ENCODE peak calls at places on chromosomes 7 and 10, in seven cellular contexts. N is RWPE2; L is IMR-90; G is HCT116; B is left lung; Y is GM12878; I is naive thymus-derived CD4-positive, alpha-beta T cell. R is an unnamed sample.

GRCh38 chr10:3477683-3478082 is 305.1 kb upstream of the PITRM1 start:
- ATAC-seq in N (peak; percentile 73), L (peak; percentile 49), G (no peak), B (peak; percentile 49), Y (peak; percentile 42), I (peak; percentile 40), R (peak; percentile 36)

GRCh38 chr7:69656890-69657289 is 58.6 kb downstream of the AUTS2 start:
- ATAC-seq in N (no peak), L (no peak), G (no peak), B (no peak), Y (no peak), I (no peak), R (peak; percentile 64)

GRCh38 chr7:105878746-105879605 is 2.6 kb upstream of the ATXN7L1 start:
- ATAC-seq in N (no peak), L (no peak), G (no peak), B (no peak), Y (no peak), I (no peak), R (no peak)

GRCh38 chr10:112369495-112370423 is 4.2 kb upstream of the ACSL5 start:
- ATAC-seq in N (no peak), L (no peak), G (no peak), B (peak; percentile 75), Y (peak; percentile 85), I (peak; percentile 82), R (no peak)

GRCh38 chr10:35362701-35363350 is 26.5 kb downstream of the CCNY start:
- ATAC-seq in N (no peak), L (no peak), G (no peak), B (no peak), Y (no peak), I (no peak), R (no peak)

GRCh38 chr10:114316744-114317143 is 77.7 kb downstream of the VWA2 start:
- ATAC-seq in N (no peak), L (no peak), G (no peak), B (no peak), Y (no peak), I (no peak), R (no peak)

GRCh38 chr10:27541728-27542285 is 37.7 kb downstream of the RAB18 start:
- ATAC-seq in N (no peak), L (no peak), G (no peak), B (peak; percentile 63), Y (no peak), I (peak; percentile 64), R (no peak)

GRCh38 chr10:58384536-58384998 is 643 bp upstream of the TFAM start:
- ATAC-seq in N (no peak), L (peak; percentile 9), G (peak; percentile 2), B (peak; percentile 4), Y (peak; percentile 2), I (no peak), R (no peak)

GRCh38 chr7:99551329-99551728 is 585 bp downstream of the FAM200A start:
- ATAC-seq in N (peak; percentile 17), L (peak; percentile 40), G (peak; percentile 23), B (peak; percentile 43), Y (peak; percentile 9), I (peak; percentile 3), R (peak; percentile 14)

GRCh38 chr7:2037805-2038635 is 194.7 kb downstream of the MAD1L1 start:
- ATAC-seq in N (no peak), L (peak; percentile 81), G (no peak), B (peak; percentile 75), Y (peak; percentile 89), I (peak; percentile 65), R (no peak)

GRCh38 chr10:13284050-13284449 is 15.8 kb downstream of the PHYH start:
- ATAC-seq in N (no peak), L (no peak), G (no peak), B (no peak), Y (no peak), I (no peak), R (no peak)

GRCh38 chr10:26780793-26781601 is 79.8 kb downstream of the ABI1 start:
- ATAC-seq in N (peak; percentile 87), L (peak; percentile 87), G (peak; percentile 91), B (peak; percentile 68), Y (peak; percentile 88), I (peak; percentile 76), R (peak; percentile 49)

GRCh38 chr7:74718336-74718735 is 55.5 kb upstream of the NCF1 start:
- ATAC-seq in N (no peak), L (no peak), G (no peak), B (no peak), Y (no peak), I (no peak), R (no peak)

GRCh38 chr7:128406147-128406985 is 3.4 kb downstream of the IMPDH1 start:
- ATAC-seq in N (no peak), L (no peak), G (no peak), B (no peak), Y (no peak), I (no peak), R (no peak)

GRCh38 chr7:128404826-128405344 is 4.9 kb downstream of the IMPDH1 start:
- ATAC-seq in N (peak; percentile 22), L (peak; percentile 1), G (peak; percentile 8), B (no peak), Y (peak; percentile 32), I (no peak), R (no peak)

GRCh38 chr7:128406986-128407589 is 2.7 kb downstream of the IMPDH1 start:
- ATAC-seq in N (no peak), L (no peak), G (no peak), B (no peak), Y (no peak), I (no peak), R (no peak)

GRCh38 chr7:128404143-128404681 is 5.6 kb downstream of the IMPDH1 start:
- ATAC-seq in N (peak; percentile 21), L (no peak), G (no peak), B (no peak), Y (no peak), I (no peak), R (no peak)

GRCh38 chr7:128405345-128406146 is 4.2 kb downstream of the IMPDH1 start:
- ATAC-seq in N (no peak), L (peak; percentile 21), G (peak; percentile 25), B (peak; percentile 3), Y (peak; percentile 20), I (peak; percentile 38), R (peak; percentile 10)
- H3K4me3 ChIP-seq in N (peak overlapping the region; percentile 96), L (peak overlapping the region; percentile 81), G (peak overlapping the region; percentile 84), B (peak overlapping the region; percentile 67), Y (peak overlapping the region; percentile 74), I (peak overlapping the region; percentile 59), R (peak overlapping the region; percentile 45)

DNA sequence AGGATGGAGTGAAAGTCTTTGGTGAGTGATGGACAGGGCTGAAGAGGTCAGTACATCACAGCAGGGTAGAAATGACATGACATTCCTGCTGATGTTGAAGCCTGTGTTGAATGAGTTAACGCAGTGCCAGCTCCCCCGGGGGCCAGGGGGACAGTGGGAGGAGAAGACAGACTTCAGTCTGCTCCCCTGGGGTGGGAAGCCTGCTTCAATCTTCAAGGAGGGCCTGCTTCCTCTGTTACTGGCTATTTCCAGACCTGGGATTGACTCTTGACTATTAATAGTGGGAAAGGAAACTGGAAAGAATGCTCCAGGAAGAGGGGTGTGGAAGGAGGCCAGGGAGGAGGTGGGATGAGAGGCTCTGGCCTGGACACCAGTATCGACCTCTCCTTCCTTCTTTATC is 27.2 kb downstream of the PODXL start:
- ATAC-seq in N (no peak), L (no peak), G (no peak), B (no peak), Y (no peak), I (no peak), R (no peak)
- H3K27ac ChIP-seq in N (no peak overlapping the region), L (no peak overlapping the region), G (no peak overlapping the region), B (no peak overlapping the region), Y (no peak overlapping the region), I (no peak overlapping the region), R (no peak overlapping the region)

GRCh38 chr10:70671229-70671588 is 1.1 kb upstream of the ADAMTS14 start:
- ATAC-seq in N (no peak), L (no peak), G (no peak), B (no peak), Y (no peak), I (no peak), R (no peak)
- H3K4me3 ChIP-seq in N (no peak overlapping the region), L (no peak overlapping the region), G (no peak overlapping the region), B (no peak overlapping the region), Y (no peak overlapping the region), I (no peak overlapping the region), R (no peak overlapping the region)

GRCh38 chr7:13904689-13905088 is 84.8 kb downstream of the ETV1 start:
- ATAC-seq in N (no peak), L (peak; percentile 88), G (no peak), B (peak; percentile 70), Y (peak; percentile 74), I (no peak), R (no peak)
- H3K27ac ChIP-seq in N (no peak overlapping the region), L (peak overlapping the region; percentile 11), G (no peak overlapping the region), B (no peak overlapping the region), Y (no peak overlapping the region), I (no peak overlapping the region), R (no peak overlapping the region)

R was measured in gastroesophageal sphincter.